ENCODE peak calls at places on chromosomes 7 and 10, in seven cellular contexts. W, A, H, O, G, J and E are unnamed samples.

GRCh38 chr7:4769753-4770152 is 5.7 kb upstream of the AP5Z1 start:
- DNase-seq in W (no peak), A (no peak), H (peak; percentile 6), O (no peak), G (no peak), J (peak; percentile 39), E (no peak)

GRCh38 chr10:51083280-51083986 is 9.1 kb downstream of the PRKG1 start:
- DNase-seq in W (peak; percentile 21), A (no peak), H (no peak), O (no peak), G (no peak), J (no peak), E (no peak)

GRCh38 chr7:93361853-93362252 is 129.7 kb downstream of the VPS50 start:
- DNase-seq in W (no peak), A (no peak), H (no peak), O (no peak), G (no peak), J (no peak), E (no peak)

GRCh38 chr10:4108693-4109092 is 323.7 kb upstream of the KLF6 start:
- DNase-seq in W (no peak), A (no peak), H (peak; percentile 24), O (no peak), G (no peak), J (no peak), E (no peak)

GRCh38 chr7:117110480-117111315 is 157.4 kb downstream of the ST7 start:
- DNase-seq in W (no peak), A (no peak), H (no peak), O (no peak), G (no peak), J (no peak), E (no peak)

GRCh38 chr10:97407211-97407951 is 6.2 kb upstream of the RRP12 start:
- DNase-seq in W (peak; percentile 39), A (peak; percentile 89), H (peak; percentile 50), O (no peak), G (no peak), J (peak; percentile 60), E (peak; percentile 75)

GRCh38 chr10:79022565-79023488 is 45.9 kb upstream of the ZMIZ1 start:
- DNase-seq in W (no peak), A (peak; percentile 65), H (peak; percentile 78), O (no peak), G (no peak), J (no peak), E (peak; percentile 71)

GRCh38 chr7:29854257-29854938 is 48.1 kb downstream of the WIPF3 start:
- DNase-seq in W (no peak), A (no peak), H (no peak), O (no peak), G (no peak), J (no peak), E (no peak)

GRCh38 chr7:133051066-133051465 is 30.8 kb downstream of the CHCHD3 start:
- DNase-seq in W (no peak), A (no peak), H (peak; percentile 19), O (no peak), G (no peak), J (no peak), E (peak; percentile 40)

GRCh38 chr10:63337455-63338251 is 128.1 kb downstream of the JMJD1C start:
- DNase-seq in W (no peak), A (no peak), H (no peak), O (no peak), G (no peak), J (no peak), E (no peak)

GRCh38 chr7:47153571-47153970 is 428.3 kb downstream of the TNS3 start:
- DNase-seq in W (no peak), A (peak; percentile 13), H (no peak), O (no peak), G (no peak), J (no peak), E (peak; percentile 36)

DNA sequence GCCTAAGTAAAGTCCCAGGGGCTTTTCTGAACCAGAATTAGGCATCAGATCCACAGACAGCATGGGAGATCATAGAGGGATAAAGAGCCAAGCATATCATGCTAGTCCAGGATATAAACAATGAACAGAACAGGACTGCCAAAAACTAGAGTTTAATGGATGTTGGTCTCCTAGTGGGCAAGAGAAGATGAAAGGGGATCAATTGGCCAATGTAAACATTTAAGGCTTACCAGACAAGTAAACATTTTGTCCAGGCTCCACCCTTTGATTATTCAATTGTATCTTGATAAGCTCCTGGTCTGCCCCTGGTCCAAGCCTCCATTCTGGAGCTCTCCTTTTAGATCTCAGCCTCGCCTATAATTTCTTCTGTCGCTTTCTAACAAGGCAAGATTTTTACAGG is 18.9 kb downstream of the MACC1 start:
- DNase-seq in W (no peak), A (no peak), H (no peak), O (no peak), G (no peak), J (no peak), E (no peak)
- H3K4me1 ChIP-seq in W (no peaks in the 10 kb centered on the region), A (peaks cover 11% of the 10 kb centered on the region), H (no peaks in the 10 kb centered on the region), O (no peaks in the 10 kb centered on the region), G (no peaks in the 10 kb centered on the region), J (no peaks in the 10 kb centered on the region), E (peaks cover 7% of the 10 kb centered on the region)

GRCh38 chr7:26189000-26189539 is 11.5 kb downstream of the HNRNPA2B1 start:
- DNase-seq in W (no peak), A (no peak), H (no peak), O (no peak), G (no peak), J (no peak), E (no peak)

GRCh38 chr7:26186364-26187311 is 13.9 kb downstream of the HNRNPA2B1 start:
- DNase-seq in W (no peak), A (no peak), H (no peak), O (no peak), G (no peak), J (no peak), E (no peak)

GRCh38 chr7:26189697-26190096 is 10.8 kb downstream of the HNRNPA2B1 start:
- DNase-seq in W (no peak), A (no peak), H (no peak), O (no peak), G (no peak), J (no peak), E (no peak)

GRCh38 chr7:26188291-26188999 is 12.1 kb downstream of the HNRNPA2B1 start:
- DNase-seq in W (no peak), A (no peak), H (no peak), O (no peak), G (no peak), J (no peak), E (no peak)

GRCh38 chr7:26187380-26188290 is 12.9 kb downstream of the HNRNPA2B1 start:
- DNase-seq in W (no peak), A (no peak), H (no peak), O (no peak), G (no peak), J (no peak), E (no peak)
- TF ChIP-seq POLR2A in W (no peak), A (peak; percentile 76), H (no peak), O (no peak), G (no peak), J (no peak), E (no peak)

GRCh38 chr7:41679566-41679965 is 23.3 kb downstream of the INHBA start:
- DNase-seq in W (no peak), A (no peak), H (no peak), O (no peak), G (no peak), J (no peak), E (no peak)
- H3K27me3 ChIP-seq in W (no peaks in the 10 kb centered on the region), A (no peaks in the 10 kb centered on the region), H (no peaks in the 10 kb centered on the region), O (no peaks in the 10 kb centered on the region), G (no peaks in the 10 kb centered on the region), J (no peaks in the 10 kb centered on the region), E (no peaks in the 10 kb centered on the region)

GRCh38 chr7:148697950-148698396 is 730 bp upstream of the CUL1 start:
- DNase-seq in W (no peak), A (no peak), H (peak; percentile 12), O (no peak), G (no peak), J (no peak), E (peak; percentile 45)

GRCh38 chr7:148695953-148696352 is 2.8 kb upstream of the CUL1 start:
- DNase-seq in W (no peak), A (no peak), H (no peak), O (no peak), G (no peak), J (no peak), E (no peak)

GRCh38 chr7:148698397-148699023 is at the start of gene CUL1:
- DNase-seq in W (peak; percentile 83), A (peak; percentile 46), H (peak; percentile 90), O (no peak), G (peak; percentile 25), J (peak; percentile 91), E (peak; percentile 86)

GRCh38 chr7:148696787-148697186 is 1.9 kb upstream of the CUL1 start:
- DNase-seq in W (no peak), A (no peak), H (no peak), O (no peak), G (no peak), J (no peak), E (no peak)

GRCh38 chr7:148697256-148697841 is 1.4 kb upstream of the CUL1 start:
- DNase-seq in W (peak; percentile 35), A (no peak), H (peak; percentile 67), O (no peak), G (no peak), J (no peak), E (peak; percentile 61)
- H3K4me1 ChIP-seq in W (no peaks in the 10 kb centered on the region), A (peaks cover 35% of the 10 kb centered on the region), H (peaks cover 23% of the 10 kb centered on the region), O (peaks cover 30% of the 10 kb centered on the region), G (peaks cover 19% of the 10 kb centered on the region), J (peaks cover 21% of the 10 kb centered on the region), E (peaks cover 17% of the 10 kb centered on the region)

GRCh38 chr10:119242191-119242590 is 34.8 kb downstream of the GRK5 start:
- DNase-seq in W (no peak), A (no peak), H (no peak), O (no peak), G (no peak), J (no peak), E (no peak)
- TF ChIP-seq POLR2A in W (no peak), A (no peak), H (no peak), O (no peak), G (no peak), J (no peak), E (no peak)

DNA sequence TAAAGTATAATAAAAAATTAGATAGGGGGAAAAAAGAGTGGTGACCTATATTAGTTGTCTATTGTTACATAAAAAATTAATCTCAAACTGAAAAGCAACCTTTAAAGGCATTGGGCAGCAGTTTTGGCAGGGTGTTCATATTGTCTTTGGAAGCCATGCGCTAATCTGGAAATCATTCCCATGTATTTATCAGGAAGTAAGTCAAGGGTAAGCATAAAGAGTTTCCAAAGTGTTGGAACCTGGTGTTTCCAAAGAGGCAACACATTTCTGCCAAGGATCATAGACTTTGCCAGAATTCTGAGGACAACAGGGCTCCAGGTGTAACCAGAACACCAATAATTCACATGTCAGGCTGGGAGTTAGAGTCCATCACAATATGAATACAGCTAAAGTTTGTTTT is 55.7 kb upstream of the EGFR start:
- DNase-seq in W (no peak), A (no peak), H (no peak), O (no peak), G (no peak), J (no peak), E (no peak)
- H3K27me3 ChIP-seq in W (no peaks in the 10 kb centered on the region), A (peaks cover 13% of the 10 kb centered on the region), H (no peaks in the 10 kb centered on the region), O (no peaks in the 10 kb centered on the region), G (no peaks in the 10 kb centered on the region), J (no peaks in the 10 kb centered on the region), E (no peaks in the 10 kb centered on the region)